ENCODE peak calls at places on chromosomes 7 and 10, in seven cellular contexts. F, C, G, S, E, U and D are unnamed samples. For H3K27me3, the result is how much of the 10 kb centered on the place peaks cover.

GRCh38 chr7:90961037-90961725 is 303.1 kb upstream of the FZD1 start:
- DNase-seq in S (no peak), C (no peak), E (peak), U (no peak), G (no peak), F (peak), D (no peak)

GRCh38 chr7:117755136-117755535 is 118.1 kb downstream of the CTTNBP2 start:
- DNase-seq in S (no peak), F (no peak), C (no peak), G (no peak), U (no peak), E (no peak), D (no peak)

GRCh38 chr7:30926323-30926722 is 14.7 kb downstream of the AQP1 start:
- DNase-seq in F (no peak), E (no peak), C (no peak), G (peak), S (peak), U (no peak), D (no peak)

GRCh38 chr10:58963101-58963534 is 213.3 kb upstream of the PHYHIPL start:
- DNase-seq in G (no peak), E (no peak), C (no peak), F (no peak), U (peak), S (peak), D (no peak)

GRCh38 chr7:124649397-124650029 is 116.1 kb downstream of the GPR37 start:
- DNase-seq in U (no peak), S (no peak), F (no peak), E (no peak), G (no peak), C (no peak), D (no peak)

GRCh38 chr10:119505131-119505551 is 37.4 kb downstream of the RGS10 start:
- DNase-seq in S (no peak), E (no peak), G (no peak), C (no peak), F (no peak), U (no peak), D (no peak)

GRCh38 chr7:7176421-7177043 is 5.8 kb upstream of the C1GALT1 start:
- DNase-seq in C (no peak), S (no peak), E (peak), G (no peak), U (no peak), F (peak), D (no peak)

GRCh38 chr7:134364619-134365037 is 47.9 kb upstream of the SLC35B4 start:
- DNase-seq in C (no peak), U (no peak), S (no peak), F (peak), E (peak), G (no peak), D (no peak)

GRCh38 chr10:28410420-28411135 is 107.7 kb upstream of the MPP7 start:
- DNase-seq in F (peak), E (no peak), C (no peak), S (no peak), G (no peak), U (no peak), D (no peak)

GRCh38 chr7:92691578-92691977 is 101.4 kb upstream of the FAM133B start:
- DNase-seq in S (peak), G (no peak), C (no peak), U (peak), E (peak), F (peak), D (no peak)

GRCh38 chr10:119680050-119680449 is 28.9 kb downstream of the BAG3 start:
- DNase-seq in G (no peak), C (no peak), S (no peak), U (no peak), E (peak), F (peak), D (no peak)

GRCh38 chr10:78255796-78256638 is 222.4 kb downstream of the RPS24 start:
- DNase-seq in C (no peak), F (peak), U (peak), S (no peak), G (peak), E (peak), D (no peak)

GRCh38 chr10:72088879-72089585 is 681 bp upstream of the SPOCK2 start:
- DNase-seq in E (no peak), C (no peak), G (peak), U (no peak), S (no peak), F (no peak), D (peak)

GRCh38 chr7:95609277-95609971 is 13.1 kb upstream of the PDK4 start:
- DNase-seq in F (peak), E (peak), S (no peak), C (no peak), G (no peak), U (no peak), D (no peak)

GRCh38 chr7:43872401-43873165 is 3.3 kb upstream of the MRPS24 start:
- DNase-seq in U (peak), E (peak), F (peak), G (no peak), C (no peak), S (no peak), D (no peak)

GRCh38 chr10:119397416-119397815 is 145.1 kb downstream of the RGS10 start:
- DNase-seq in G (no peak), E (no peak), S (no peak), F (no peak), C (no peak), U (no peak), D (no peak)

GRCh38 chr10:72244573-72245038 is 28.5 kb upstream of the ASCC1 start:
- DNase-seq in F (no peak), U (no peak), E (no peak), S (no peak), C (no peak), G (no peak), D (peak)

GRCh38 chr7:30795161-30795943 is 24.1 kb downstream of the MINDY4 start:
- DNase-seq in E (no peak), S (no peak), G (no peak), F (no peak), U (no peak), C (no peak), D (no peak)

GRCh38 chr10:6721964-6722615 is 142.0 kb upstream of the PRKCQ start:
- DNase-seq in C (no peak), F (peak), U (no peak), S (no peak), G (no peak), E (peak), D (no peak)

GRCh38 chr10:10644317-10645111 is 373.2 kb upstream of the CELF2 start:
- DNase-seq in C (no peak), S (no peak), U (no peak), G (no peak), F (peak), E (peak), D (no peak)

GRCh38 chr7:126716321-126716720 is 536.4 kb downstream of the GRM8 start:
- DNase-seq in F (peak), U (no peak), S (no peak), E (no peak), C (no peak), G (no peak), D (no peak)

GRCh38 chr7:22008011-22008410 is 62.3 kb upstream of the CDCA7L start:
- DNase-seq in G (no peak), U (no peak), E (no peak), F (no peak), S (no peak), C (no peak), D (no peak)

GRCh38 chr7:96629884-96630283 is 79.8 kb downstream of the SEM1 start:
- DNase-seq in F (no peak), C (no peak), E (no peak), G (no peak), S (no peak), U (no peak), D (no peak)

GRCh38 chr7:124688991-124689390 is 76.6 kb downstream of the GPR37 start:
- DNase-seq in E (peak), G (no peak), F (peak), C (no peak), U (no peak), S (no peak), D (no peak)

GRCh38 chr7:131104611-131105293 is 222.9 kb upstream of the MKLN1 start:
- DNase-seq in U (no peak), G (no peak), F (no peak), S (no peak), C (no peak), E (peak), D (no peak)

GRCh38 chr7:4712371-4713182 is 30.5 kb downstream of the FOXK1 start:
- DNase-seq in U (peak), F (peak), G (no peak), E (peak), C (peak), S (no peak), D (no peak)

GRCh38 chr10:119491941-119492340 is 50.6 kb downstream of the RGS10 start:
- DNase-seq in C (no peak), S (no peak), G (no peak), F (no peak), U (no peak), E (no peak), D (no peak)

GRCh38 chr10:86291616-86292340 is 74.8 kb downstream of the GRID1 start:
- DNase-seq in F (no peak), C (no peak), S (no peak), U (no peak), E (no peak), G (no peak), D (no peak)

GRCh38 chr7:108066486-108066885 is 63.5 kb upstream of the LAMB1 start:
- DNase-seq in S (no peak), F (peak), C (no peak), G (no peak), E (no peak), U (no peak), D (no peak)

GRCh38 chr10:108465871-108466641 is 1301.5 kb upstream of the SORCS1 start:
- DNase-seq in U (no peak), S (no peak), E (no peak), C (peak), G (peak), F (peak), D (peak)

GRCh38 chr7:54841772-54842707 is 83.0 kb upstream of the SEC61G start:
- DNase-seq in S (peak), U (no peak), E (peak), G (peak), F (peak), C (peak), D (peak)

GRCh38 chr7:127290801-127291361 is 38.1 kb upstream of the GRM8 start:
- DNase-seq in F (no peak), G (no peak), E (peak), U (no peak), C (no peak), S (no peak), D (no peak)

GRCh38 chr7:43481905-43482678 is 100.8 kb upstream of the STK17A start:
- DNase-seq in S (no peak), E (peak), F (no peak), C (no peak), U (no peak), G (no peak), D (no peak)

GRCh38 chr10:24989867-24990266 is 26.1 kb downstream of the ENKUR start:
- DNase-seq in F (peak), E (peak), S (no peak), U (no peak), G (no peak), C (no peak), D (no peak)

GRCh38 chr7:35012155-35012554 is 25.1 kb downstream of the DPY19L1 start:
- DNase-seq in C (no peak), G (no peak), U (no peak), E (no peak), S (no peak), F (no peak), D (no peak)

GRCh38 chr7:24718977-24719491 is 38.2 kb downstream of the GSDME start:
- DNase-seq in E (no peak), C (no peak), F (no peak), G (no peak), U (no peak), S (no peak), D (no peak)

GRCh38 chr7:81062747-81063146 is 143.9 kb upstream of the SEMA3C start:
- DNase-seq in G (no peak), U (no peak), E (no peak), F (no peak), C (no peak), S (no peak), D (no peak)

DNA sequence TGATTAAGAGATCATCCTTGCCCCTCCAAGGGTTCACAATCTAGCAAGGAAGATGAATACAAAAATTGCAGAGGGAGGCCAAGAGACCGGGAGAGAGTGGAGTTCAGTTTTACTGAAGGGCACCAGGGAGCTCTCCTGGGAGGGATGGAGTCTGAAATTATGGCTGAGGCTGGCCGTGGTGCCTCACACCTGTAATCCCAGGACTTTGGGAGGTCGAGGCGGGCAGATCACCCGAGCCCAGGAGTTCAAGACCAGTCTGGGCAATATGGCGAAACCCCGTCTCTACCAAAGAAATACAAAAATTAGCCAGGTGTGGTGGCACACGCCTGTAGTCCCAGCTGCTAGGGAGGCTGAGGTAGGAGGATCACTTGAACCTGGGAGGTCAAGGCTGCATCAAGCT is 51.4 kb upstream of the MXI1 start:
- DNase-seq in E (no peak), G (no peak), C (no peak), F (no peak), U (no peak), S (no peak), D (no peak)
- H3K27me3 ChIP-seq in E (under half), G (under half), C (under half), F (under half), U (under half), S (under half), D (under half)

GRCh38 chr10:131101011-131101410 is 210.5 kb downstream of the TCERG1L start:
- DNase-seq in F (no peak), G (peak), U (no peak), C (no peak), E (no peak), S (no peak), D (no peak)

GRCh38 chr10:131098416-131098952 is 213.0 kb downstream of the TCERG1L start:
- DNase-seq in F (no peak), C (no peak), G (peak), S (no peak), E (no peak), U (no peak), D (no peak)

GRCh38 chr10:131096031-131096430 is 215.5 kb downstream of the TCERG1L start:
- DNase-seq in G (peak), C (no peak), S (no peak), E (no peak), F (no peak), U (no peak), D (no peak)

GRCh38 chr10:131102147-131102546 is 209.4 kb downstream of the TCERG1L start:
- DNase-seq in G (peak), S (no peak), C (no peak), E (no peak), F (no peak), U (no peak), D (no peak)

GRCh38 chr10:131099028-131099427 is 212.5 kb downstream of the TCERG1L start:
- DNase-seq in C (no peak), S (no peak), U (no peak), F (no peak), E (no peak), G (peak), D (no peak)
- H3K27me3 ChIP-seq in C (under half), S (under half), U (under half), F (under half), E (under half), G (under half), D (under half)

GRCh38 chr10:69578508-69578991 is 5.3 kb upstream of the NEUROG3 start:
- DNase-seq in S (no peak), C (peak), F (no peak), E (no peak), U (no peak), G (no peak), D (no peak)
- H3K27me3 ChIP-seq in S (under half), C (under half), F (under half), E (half or more), U (under half), G (half or more), D (half or more)

GRCh38 chr10:100620087-100620835 is 84.5 kb downstream of the HIF1AN start:
- DNase-seq in E (no peak), G (no peak), U (no peak), C (no peak), F (no peak), S (no peak), D (no peak)
- H3K27me3 ChIP-seq in E (half or more), G (half or more), U (under half), C (under half), F (under half), S (half or more), D (half or more)